ENCODE peak calls at places on chromosomes 11 and 22, in four cellular contexts. One of them, this sample, is unnamed. For H3K27me3, the result is how much of the 10 kb centered on the place peaks cover.

GRCh38 chr22:33529424-33530113 is 390.7 kb downstream of the LARGE1 start:
- DNase-seq in heart left ventricle: no peak
- DNase-seq in right lobe of liver: no peak
- DNase-seq in esophagus muscularis mucosa: no peak
- DNase-seq in this sample: peak

GRCh38 chr22:22959147-22959827 is 71.7 kb downstream of the IGLL5 start:
- DNase-seq in heart left ventricle: peak
- DNase-seq in right lobe of liver: peak
- DNase-seq in esophagus muscularis mucosa: peak
- DNase-seq in this sample: peak

GRCh38 chr22:34765115-34765514 is 300.8 kb upstream of the ISX start:
- DNase-seq in heart left ventricle: no peak
- DNase-seq in right lobe of liver: no peak
- DNase-seq in esophagus muscularis mucosa: no peak
- DNase-seq in this sample: no peak

GRCh38 chr22:20206709-20207215 is 55.9 kb upstream of the CCDC188 start:
- DNase-seq in heart left ventricle: no peak
- DNase-seq in right lobe of liver: peak
- DNase-seq in esophagus muscularis mucosa: no peak
- DNase-seq in this sample: no peak

GRCh38 chr11:113593698-113594308 is 112.3 kb downstream of the TMPRSS5 start:
- DNase-seq in heart left ventricle: no peak
- DNase-seq in right lobe of liver: no peak
- DNase-seq in esophagus muscularis mucosa: no peak
- DNase-seq in this sample: no peak

GRCh38 chr22:27247691-27248434 is 553.7 kb downstream of the MN1 start:
- DNase-seq in heart left ventricle: peak
- DNase-seq in right lobe of liver: no peak
- DNase-seq in esophagus muscularis mucosa: no peak
- DNase-seq in this sample: peak

GRCh38 chr11:9528141-9528511 is 45.3 kb upstream of the WEE1 start:
- DNase-seq in heart left ventricle: no peak
- DNase-seq in right lobe of liver: no peak
- DNase-seq in esophagus muscularis mucosa: no peak
- DNase-seq in this sample: no peak

GRCh38 chr11:70521475-70522260 is 123.3 kb downstream of the CTTN start:
- DNase-seq in heart left ventricle: peak
- DNase-seq in right lobe of liver: peak
- DNase-seq in esophagus muscularis mucosa: no peak
- DNase-seq in this sample: no peak

GRCh38 chr22:18114495-18114894 is 3.9 kb downstream of the TUBA8 start:
- DNase-seq in heart left ventricle: no peak
- DNase-seq in right lobe of liver: no peak
- DNase-seq in esophagus muscularis mucosa: no peak
- DNase-seq in this sample: no peak

GRCh38 chr11:32034149-32034548 is 56.7 kb upstream of the RCN1 start:
- DNase-seq in heart left ventricle: no peak
- DNase-seq in right lobe of liver: no peak
- DNase-seq in esophagus muscularis mucosa: no peak
- DNase-seq in this sample: no peak

GRCh38 chr11:68839953-68840641 is 1.6 kb downstream of the CPT1A start:
- DNase-seq in heart left ventricle: no peak
- DNase-seq in right lobe of liver: no peak
- DNase-seq in esophagus muscularis mucosa: no peak
- DNase-seq in this sample: no peak

GRCh38 chr11:64842851-64843841 is 1.3 kb downstream of the CDC42BPG start:
- DNase-seq in heart left ventricle: peak
- DNase-seq in right lobe of liver: no peak
- DNase-seq in esophagus muscularis mucosa: no peak
- DNase-seq in this sample: no peak

GRCh38 chr11:21133244-21133643 is 463.9 kb downstream of the NELL1 start:
- DNase-seq in heart left ventricle: no peak
- DNase-seq in right lobe of liver: no peak
- DNase-seq in esophagus muscularis mucosa: no peak
- DNase-seq in this sample: no peak

GRCh38 chr11:41245704-41246398 is 213.6 kb downstream of the LRRC4C start:
- DNase-seq in heart left ventricle: peak
- DNase-seq in right lobe of liver: peak
- DNase-seq in esophagus muscularis mucosa: no peak
- DNase-seq in this sample: no peak

DNA sequence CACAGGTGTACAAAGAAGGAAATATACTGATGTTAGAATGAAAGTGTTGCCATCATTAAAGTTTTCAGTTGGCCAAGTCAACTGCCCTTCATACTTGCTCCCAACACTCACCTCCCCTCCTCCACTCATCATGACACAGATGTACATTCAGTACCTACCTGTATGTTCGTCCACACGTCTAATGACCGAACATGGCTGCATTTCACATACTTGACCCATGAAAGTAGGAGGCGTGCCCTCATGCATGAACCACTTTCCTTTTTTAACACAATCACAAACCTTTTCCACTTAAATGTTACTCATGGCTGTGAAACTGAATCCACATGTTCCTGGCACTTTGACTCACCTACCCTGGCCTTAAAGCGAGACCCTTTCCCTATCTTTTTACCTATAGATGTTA is 3.2 kb upstream of the BUD13 start:
- DNase-seq in heart left ventricle: no peak
- DNase-seq in right lobe of liver: no peak
- DNase-seq in esophagus muscularis mucosa: no peak
- DNase-seq in this sample: no peak
- H3K27ac ChIP-seq in heart left ventricle: no peak
- H3K27ac ChIP-seq in right lobe of liver: no peak
- H3K27ac ChIP-seq in esophagus muscularis mucosa: no peak
- H3K27ac ChIP-seq in this sample: no peak

GRCh38 chr11:126920833-126921232 is 79.7 kb downstream of the KIRREL3 start:
- DNase-seq in heart left ventricle: no peak
- DNase-seq in right lobe of liver: no peak
- DNase-seq in esophagus muscularis mucosa: no peak
- DNase-seq in this sample: no peak
- H3K27me3 ChIP-seq in heart left ventricle: under half
- H3K27me3 ChIP-seq in right lobe of liver: under half
- H3K27me3 ChIP-seq in esophagus muscularis mucosa: under half
- H3K27me3 ChIP-seq in this sample: under half

GRCh38 chr22:35899736-35900135 is 128.9 kb downstream of the RBFOX2 start:
- DNase-seq in heart left ventricle: no peak
- DNase-seq in right lobe of liver: no peak
- DNase-seq in esophagus muscularis mucosa: no peak
- DNase-seq in this sample: no peak

GRCh38 chr22:35903571-35904331 is 124.9 kb downstream of the RBFOX2 start:
- DNase-seq in heart left ventricle: no peak
- DNase-seq in right lobe of liver: no peak
- DNase-seq in esophagus muscularis mucosa: no peak
- DNase-seq in this sample: no peak

GRCh38 chr22:35904332-35904692 is 124.3 kb downstream of the RBFOX2 start:
- DNase-seq in heart left ventricle: no peak
- DNase-seq in right lobe of liver: no peak
- DNase-seq in esophagus muscularis mucosa: no peak
- DNase-seq in this sample: no peak

GRCh38 chr22:35904752-35905151 is 123.9 kb downstream of the RBFOX2 start:
- DNase-seq in heart left ventricle: no peak
- DNase-seq in right lobe of liver: no peak
- DNase-seq in esophagus muscularis mucosa: no peak
- DNase-seq in this sample: no peak

GRCh38 chr22:35900483-35901168 is 128.0 kb downstream of the RBFOX2 start:
- DNase-seq in heart left ventricle: no peak
- DNase-seq in right lobe of liver: no peak
- DNase-seq in esophagus muscularis mucosa: no peak
- DNase-seq in this sample: no peak
- TF ChIP-seq POLR2A in heart left ventricle: no peak
- TF ChIP-seq POLR2A in right lobe of liver: no peak
- TF ChIP-seq POLR2A in esophagus muscularis mucosa: no peak
- TF ChIP-seq POLR2A in this sample: no peak

GRCh38 chr11:11037162-11037732 is 179.4 kb upstream of the ZBED5 start:
- DNase-seq in heart left ventricle: no peak
- DNase-seq in right lobe of liver: no peak
- DNase-seq in esophagus muscularis mucosa: peak
- DNase-seq in this sample: no peak
- H3K27ac ChIP-seq in heart left ventricle: peak
- H3K27ac ChIP-seq in right lobe of liver: no peak
- H3K27ac ChIP-seq in esophagus muscularis mucosa: peak
- H3K27ac ChIP-seq in this sample: peak

This sample was measured in uterus.